ENCODE peak calls at places on chromosomes 6 and 20, in seven cellular contexts. S is transverse colon, D is AG04449, F is heart left ventricle, L is neural progenitor cell, J is IMR-90, I is fibroblast of lung. M is an unnamed sample.

GRCh38 chr6:106097368-106098231 is 11.5 kb downstream of the PRDM1 start:
- DNase-seq in S (peak; percentile 51), F (no peak), D (no peak), L (no peak), J (peak; percentile 63), I (peak; percentile 58), M (no peak)

GRCh38 chr6:36958775-36959554 is 4.4 kb downstream of the PI16 start:
- DNase-seq in L (no peak), D (no peak), I (no peak), F (no peak), J (no peak), S (no peak), M (no peak)

GRCh38 chr6:20013485-20013884 is 176.3 kb downstream of the ID4 start:
- DNase-seq in J (no peak), I (no peak), F (no peak), D (no peak), S (no peak), L (peak; percentile 32), M (no peak)

GRCh38 chr20:59010995-59011873 is 4.2 kb upstream of the CTSZ start:
- DNase-seq in D (peak; percentile 65), I (peak; percentile 94), J (peak; percentile 71), S (no peak), L (peak; percentile 15), F (no peak), M (peak; percentile 81)

GRCh38 chr6:130575557-130575956 is 209.7 kb downstream of the TMEM200A start:
- DNase-seq in L (no peak), D (no peak), J (no peak), S (no peak), F (no peak), I (no peak), M (no peak)

GRCh38 chr6:15329154-15329781 is 83.4 kb downstream of the JARID2 start:
- DNase-seq in I (peak; percentile 96), L (peak; percentile 62), J (peak; percentile 95), S (no peak), D (peak; percentile 91), F (no peak), M (peak; percentile 43)

GRCh38 chr20:58717278-58718091 is 24.9 kb downstream of the NPEPL1 start:
- DNase-seq in L (no peak), D (no peak), J (no peak), I (no peak), F (peak; percentile 51), S (peak; percentile 7), M (no peak)

GRCh38 chr20:3510110-3510509 is 39.3 kb downstream of the ATRN start:
- DNase-seq in F (no peak), I (no peak), J (no peak), L (no peak), D (no peak), S (no peak), M (no peak)

GRCh38 chr20:58531063-58531462 is 15.9 kb upstream of the APCDD1L start:
- DNase-seq in L (no peak), S (no peak), I (no peak), J (no peak), F (no peak), D (no peak), M (no peak)

GRCh38 chr6:18387061-18387721 is at the start of gene RNF144B:
- DNase-seq in F (peak; percentile 93), L (peak; percentile 87), I (peak; percentile 73), D (no peak), J (peak; percentile 61), S (peak; percentile 88), M (peak; percentile 27)

GRCh38 chr6:139425780-139426179 is 51.3 kb upstream of the CITED2 start:
- DNase-seq in L (no peak), D (no peak), I (peak; percentile 40), S (no peak), F (no peak), J (no peak), M (no peak)

GRCh38 chr6:46638650-46639049 is 14.0 kb downstream of the CYP39A1 start:
- DNase-seq in L (no peak), J (no peak), F (no peak), S (no peak), D (no peak), I (no peak), M (no peak)

DNA sequence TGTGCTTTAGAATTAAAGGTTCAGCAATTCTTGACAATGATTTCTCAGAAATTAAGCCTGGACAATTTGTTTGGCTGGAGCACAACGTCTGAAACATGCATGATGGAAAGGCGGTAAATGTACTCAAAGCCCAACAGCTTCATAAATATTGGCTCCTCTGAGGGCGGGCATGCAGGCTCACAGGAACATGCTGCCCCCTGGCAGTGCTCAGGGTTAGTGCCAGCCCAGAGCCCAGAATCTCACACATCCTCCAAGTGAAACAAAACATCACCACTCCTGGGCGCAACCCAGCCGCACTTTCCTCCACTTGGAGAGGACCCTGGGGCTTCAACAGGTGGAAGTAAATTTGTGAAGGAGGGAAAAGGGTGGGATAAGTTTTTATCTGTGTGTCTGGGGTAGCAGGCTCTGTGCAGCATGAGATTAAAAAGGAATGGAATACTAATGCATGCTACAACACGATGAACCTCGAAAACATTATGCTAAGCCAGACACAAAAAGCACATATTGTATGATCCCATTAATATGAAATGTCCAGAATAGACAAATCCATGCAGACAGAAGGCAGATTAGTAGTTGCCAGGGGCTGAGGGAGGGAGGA is 54.1 kb upstream of the PTPRT start:
- DNase-seq in L (peak; percentile 46), D (no peak), S (no peak), J (no peak), F (no peak), I (no peak), M (no peak)
- TF ChIP-seq CTCF in L (peak; percentile 53), D (peak; percentile 24), S (no peak), J (no peak), F (no peak), I (no peak), M (no peak)

GRCh38 chr20:62308102-62308822 is 5.5 kb downstream of the ADRM1 start:
- DNase-seq in D (no peak), L (no peak), J (no peak), S (no peak), F (no peak), I (no peak), M (no peak)

GRCh38 chr20:62309198-62309944 is 6.6 kb downstream of the ADRM1 start:
- DNase-seq in L (no peak), S (no peak), J (no peak), F (no peak), D (no peak), I (no peak), M (no peak)

GRCh38 chr20:62311150-62311549 is 8.4 kb downstream of the ADRM1 start:
- DNase-seq in L (no peak), D (no peak), I (no peak), J (no peak), S (no peak), F (no peak), M (no peak)

GRCh38 chr20:62310757-62311121 is 7.9 kb downstream of the ADRM1 start:
- DNase-seq in D (no peak), J (no peak), I (no peak), L (no peak), F (no peak), S (no peak), M (no peak)

DNA sequence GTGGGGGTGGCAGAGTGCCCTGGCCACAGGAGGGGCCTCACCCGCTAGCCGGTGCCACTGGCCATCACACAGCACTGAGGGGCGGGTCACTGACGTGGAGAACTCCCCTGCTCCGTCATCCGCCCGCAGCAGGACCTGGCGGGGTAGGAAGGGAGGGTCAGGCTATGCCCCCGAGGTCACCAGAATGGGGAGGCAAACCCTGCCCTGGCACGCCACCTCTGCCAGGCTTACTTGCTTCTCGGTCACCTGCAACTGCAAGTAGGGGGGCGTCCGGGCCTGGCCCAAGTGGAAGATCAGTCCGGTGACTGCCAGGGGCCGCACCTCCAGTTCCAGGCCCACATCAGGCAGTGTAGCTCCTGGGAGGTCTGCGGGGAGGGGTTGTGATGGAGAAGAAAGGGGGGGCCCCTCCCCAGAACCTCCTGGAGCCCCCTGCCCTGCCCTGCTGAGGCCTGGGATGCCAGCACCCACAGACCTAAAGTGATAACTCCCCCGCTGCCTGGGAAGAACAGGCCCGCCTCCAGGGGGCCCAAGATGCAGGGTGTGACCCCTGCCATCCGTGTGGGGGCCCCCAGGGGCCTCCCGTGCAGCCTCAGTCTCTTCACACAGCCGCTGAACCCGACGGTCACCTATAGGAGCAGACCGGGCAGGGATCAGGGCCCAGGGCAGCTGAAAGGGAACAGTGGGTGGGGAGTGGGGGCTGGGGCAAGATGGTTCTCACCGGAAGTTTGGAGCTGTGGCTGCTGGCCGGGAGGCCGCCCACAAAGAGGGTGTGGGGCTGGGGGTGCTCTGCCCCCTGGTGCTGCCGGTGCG is 7.4 kb downstream of the ADRM1 start:
- DNase-seq in D (no peak), J (no peak), F (no peak), S (no peak), L (no peak), I (no peak), M (no peak)
- H3K4me3 ChIP-seq in D (no peak overlapping the region), J (no peak overlapping the region), F (no peak overlapping the region), S (no peak overlapping the region), L (no peak overlapping the region), I (no peak overlapping the region), M (no peak overlapping the region)

GRCh38 chr20:62404112-62404665 is 2.9 kb downstream of the CABLES2 start:
- DNase-seq in J (no peak), S (no peak), D (no peak), I (no peak), F (no peak), L (no peak), M (no peak)

GRCh38 chr20:62404761-62405107 is 2.4 kb downstream of the CABLES2 start:
- DNase-seq in F (no peak), D (no peak), J (no peak), L (no peak), S (no peak), I (no peak), M (no peak)

GRCh38 chr20:62406635-62407176 is 379 bp downstream of the CABLES2 start:
- DNase-seq in D (no peak), F (no peak), I (no peak), J (no peak), S (no peak), L (peak; percentile 31), M (no peak)

GRCh38 chr20:62405981-62406513 is 1.0 kb downstream of the CABLES2 start:
- DNase-seq in D (no peak), I (no peak), F (no peak), L (no peak), S (no peak), J (no peak), M (no peak)

GRCh38 chr20:62405108-62405980 is 1.7 kb downstream of the CABLES2 start:
- DNase-seq in S (no peak), J (peak; percentile 70), F (no peak), D (no peak), L (peak; percentile 83), I (peak; percentile 54), M (no peak)
- TF ChIP-seq CTCF in S (peak; percentile 35), J (peak; percentile 70), F (peak; percentile 43), D (peak; percentile 57), L (peak; percentile 67), I (peak; percentile 57), M (peak; percentile 45)

DNA sequence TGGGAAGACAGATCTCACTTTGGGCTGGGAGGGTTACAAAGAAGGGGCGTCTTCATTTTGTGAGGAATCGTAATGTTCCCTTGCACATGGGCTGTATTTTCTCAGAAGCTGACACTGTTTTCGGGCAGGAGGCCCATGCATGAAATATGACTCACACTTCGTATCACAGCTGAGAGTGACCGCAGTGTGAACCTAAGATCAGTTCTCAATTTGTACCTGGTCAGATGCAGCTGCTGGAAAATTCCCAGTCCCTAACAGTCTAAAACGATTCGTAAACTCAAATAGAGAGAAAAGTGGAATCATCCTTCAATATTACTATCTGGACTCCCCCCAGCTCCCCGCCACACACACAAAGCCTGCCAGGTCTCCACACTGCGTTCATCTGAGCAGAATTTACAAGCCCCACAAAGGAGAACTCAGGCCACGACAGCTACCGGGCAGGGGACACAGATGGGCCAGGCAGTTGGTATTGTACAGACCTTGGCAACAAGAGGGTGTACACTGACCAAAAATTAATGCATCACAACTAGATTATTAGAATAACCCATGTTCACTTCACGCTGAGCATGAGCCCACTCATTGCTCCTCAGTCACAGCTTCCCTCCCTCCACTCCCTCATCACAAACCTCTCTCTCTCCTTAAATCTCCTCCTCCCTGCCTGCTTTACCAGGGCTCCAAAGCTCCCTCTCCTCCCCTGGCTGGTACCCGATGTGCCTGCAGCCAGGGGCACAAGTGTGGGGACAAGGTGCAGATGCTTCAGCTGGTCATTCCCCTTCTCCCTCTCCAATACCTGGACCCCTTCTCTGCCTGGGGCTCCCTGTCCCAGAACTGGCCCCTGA is 488.4 kb downstream of the PREX1 start:
- DNase-seq in I (peak; percentile 94), L (no peak), J (peak; percentile 77), S (peak; percentile 22), F (no peak), D (no peak), M (peak; percentile 38)
- H3K4me3 ChIP-seq in I (no peak overlapping the region), L (no peak overlapping the region), J (no peak overlapping the region), S (no peak overlapping the region), F (no peak overlapping the region), D (peak overlapping the region; percentile 6), M (no peak overlapping the region)

M was measured in HFF-Myc.